ENCODE peak calls at places on chromosomes 12 and 14, in four cellular contexts. D, M, U and J are unnamed samples.
A peak's percentile ranks its signal among the peaks of the same experiment; 100 is the strongest.

GRCh38 chr12:89708793-89709156 is at the start of gene ATP2B1:
- DNase-seq in D (peak; percentile 97), M (peak; percentile 77), U (peak; percentile 82), J (peak; percentile 92)

GRCh38 chr14:93538411-93538810 is 107.7 kb downstream of the UNC79 start:
- DNase-seq in D (no peak), M (peak; percentile 28), U (no peak), J (no peak)

GRCh38 chr14:105489607-105490317 is 1.3 kb upstream of the TEDC1 start:
- DNase-seq in D (peak; percentile 97), M (peak; percentile 74), U (peak; percentile 57), J (peak; percentile 85)

GRCh38 chr12:103586132-103586531 is 941 bp upstream of the STAB2 start:
- DNase-seq in D (no peak), M (no peak), U (no peak), J (peak; percentile 7)

GRCh38 chr12:116916122-116916521 is 5.4 kb downstream of the FBXW8 start:
- DNase-seq in D (no peak), M (peak; percentile 46), U (no peak), J (peak; percentile 56)

GRCh38 chr12:81296556-81297305 is 218.9 kb downstream of the ACSS3 start:
- DNase-seq in D (no peak), M (peak; percentile 88), U (no peak), J (peak; percentile 36)

GRCh38 chr12:22234561-22234960 is 99.9 kb downstream of the ST8SIA1 start:
- DNase-seq in D (no peak), M (peak; percentile 89), U (no peak), J (peak; percentile 51)

GRCh38 chr14:92976268-92976667 is 53.3 kb downstream of the CHGA start:
- DNase-seq in D (no peak), M (no peak), U (no peak), J (no peak)

GRCh38 chr12:46675736-46676135 is 150.1 kb downstream of the SLC38A4 start:
- DNase-seq in D (peak; percentile 16), M (peak; percentile 62), U (no peak), J (peak; percentile 74)

GRCh38 chr12:107670999-107671643 is 14.5 kb upstream of the PWP1 start:
- DNase-seq in D (no peak), M (peak; percentile 12), U (no peak), J (peak; percentile 22)

GRCh38 chr12:26156201-26156871 is 31.5 kb upstream of the BHLHE41 start:
- DNase-seq in D (no peak), M (no peak), U (no peak), J (no peak)

GRCh38 chr12:113235976-113236375 is 14.7 kb downstream of the TPCN1 start:
- DNase-seq in D (no peak), M (no peak), U (no peak), J (no peak)

GRCh38 chr14:91693342-91693741 is 38.5 kb downstream of the CATSPERB start:
- DNase-seq in D (no peak), M (peak; percentile 88), U (no peak), J (peak; percentile 6)

GRCh38 chr12:130017571-130018449 is 114.0 kb upstream of the TMEM132D start:
- DNase-seq in D (no peak), M (no peak), U (peak; percentile 47), J (no peak)

GRCh38 chr12:105705765-105706164 is 375.3 kb downstream of the C12orf75 start:
- DNase-seq in D (peak; percentile 29), M (peak; percentile 61), U (peak; percentile 5), J (peak; percentile 81)

GRCh38 chr14:93137864-93138263 is 22.1 kb upstream of the ITPK1 start:
- DNase-seq in D (peak; percentile 54), M (no peak), U (no peak), J (peak; percentile 36)